ENCODE peak calls at places on chromosomes 12 and 14, in five cellular contexts. S is tibial nerve, M is dorsolateral prefrontal cortex, X is prostate gland, A is epithelial cell of prostate. R is an unnamed sample.

GRCh38 chr12:131137836-131138637 is 184.3 kb downstream of the ADGRD1 start:
- DNase-seq in S (no peak), M (no peak), X (no peak), A (no peak), R (no peak)

GRCh38 chr12:94167071-94167806 is 18.9 kb downstream of the PLXNC1 start:
- DNase-seq in S (no peak), M (no peak), X (no peak), A (no peak), R (no peak)

GRCh38 chr12:131911251-131911650 is 16.8 kb downstream of the ULK1 start:
- DNase-seq in S (no peak), M (no peak), X (no peak), A (no peak), R (no peak)

GRCh38 chr14:85221832-85222231 is 308.1 kb upstream of the FLRT2 start:
- DNase-seq in S (no peak), M (no peak), X (no peak), A (no peak), R (no peak)

GRCh38 chr14:95440496-95440895 is 76.0 kb downstream of the SYNE3 start:
- DNase-seq in S (no peak), M (no peak), X (no peak), A (no peak), R (no peak)

GRCh38 chr14:49950275-49951250 is 57.7 kb downstream of the ARF6 start:
- DNase-seq in S (no peak), M (no peak), X (peak), A (peak), R (peak)

GRCh38 chr14:82724296-82724695 is 1190.6 kb upstream of the SEL1L start:
- DNase-seq in S (no peak), M (no peak), X (no peak), A (no peak), R (no peak)

GRCh38 chr12:26126340-26127284 is 1.8 kb upstream of the BHLHE41 start:
- DNase-seq in S (peak), M (peak), X (peak), A (no peak), R (no peak)

GRCh38 chr12:12466157-12466556 is 96.5 kb downstream of the DUSP16 start:
- DNase-seq in S (no peak), M (no peak), X (no peak), A (no peak), R (peak)

GRCh38 chr14:24952851-24953666 is 96.9 kb downstream of the STXBP6 start:
- DNase-seq in S (no peak), M (peak), X (no peak), A (no peak), R (no peak)

GRCh38 chr12:29751676-29752075 is 32.1 kb downstream of the TMTC1 start:
- DNase-seq in S (no peak), M (no peak), X (no peak), A (no peak), R (no peak)

GRCh38 chr12:31629756-31630732 is 29.4 kb upstream of the ETFBKMT start:
- DNase-seq in S (no peak), M (no peak), X (no peak), A (no peak), R (no peak)

GRCh38 chr12:13097526-13097925 is 5.9 kb downstream of the GSG1 start:
- DNase-seq in S (no peak), M (no peak), X (no peak), A (no peak), R (no peak)

GRCh38 chr12:3263282-3263681 is 186.1 kb downstream of the TSPAN9 start:
- DNase-seq in S (no peak), M (no peak), X (no peak), A (no peak), R (no peak)

GRCh38 chr12:2384029-2384386 is 331.2 kb downstream of the CACNA1C start:
- DNase-seq in S (peak), M (no peak), X (no peak), A (no peak), R (no peak)

GRCh38 chr14:87888136-87888999 is 104.6 kb downstream of the GALC start:
- DNase-seq in S (peak), M (no peak), X (no peak), A (no peak), R (peak)

GRCh38 chr14:103056322-103057027 is 874 bp downstream of the CDC42BPB start:
- DNase-seq in S (peak), M (no peak), X (no peak), A (no peak), R (no peak)

GRCh38 chr12:132689227-132689626 is 1.8 kb downstream of the PXMP2 start:
- DNase-seq in S (no peak), M (no peak), X (no peak), A (no peak), R (no peak)

GRCh38 chr12:22289250-22289649 is 45.3 kb downstream of the ST8SIA1 start:
- DNase-seq in S (no peak), M (no peak), X (no peak), A (no peak), R (no peak)

GRCh38 chr14:65243766-65244442 is 141.6 kb upstream of the MAX start:
- DNase-seq in S (no peak), M (no peak), X (no peak), A (no peak), R (no peak)

GRCh38 chr14:104707629-104708595 is 16.1 kb upstream of the ADSS1 start:
- DNase-seq in S (no peak), M (no peak), X (no peak), A (no peak), R (no peak)

GRCh38 chr14:71659165-71659564 is 273.1 kb upstream of the RGS6 start:
- DNase-seq in S (no peak), M (no peak), X (no peak), A (no peak), R (peak)

GRCh38 chr12:121530600-121531355 is 50.0 kb downstream of the KDM2B start:
- DNase-seq in S (peak), M (no peak), X (no peak), A (peak), R (peak)

GRCh38 chr12:121170581-121171260 is 38.0 kb downstream of the P2RX7 start:
- DNase-seq in S (no peak), M (no peak), X (no peak), A (no peak), R (no peak)

GRCh38 chr12:81963651-81964050 is 204.5 kb upstream of the PPFIA2 start:
- DNase-seq in S (no peak), M (no peak), X (no peak), A (no peak), R (no peak)

GRCh38 chr12:26044592-26044991 is 80.2 kb downstream of the BHLHE41 start:
- DNase-seq in S (no peak), M (no peak), X (no peak), A (no peak), R (no peak)

GRCh38 chr12:91215940-91216454 is 33.4 kb upstream of the DCN start:
- DNase-seq in S (peak), M (no peak), X (no peak), A (no peak), R (no peak)

GRCh38 chr12:56158926-56159461 is 835 bp downstream of the MYL6 start:
- DNase-seq in S (peak), M (peak), X (peak), A (peak), R (peak)

GRCh38 chr14:49306152-49306751 is 279.9 kb downstream of the RPS29 start:
- DNase-seq in S (no peak), M (no peak), X (no peak), A (no peak), R (no peak)

GRCh38 chr14:22394616-22395015 is 194.4 kb downstream of the DAD1 start:
- DNase-seq in S (no peak), M (no peak), X (no peak), A (no peak), R (no peak)

GRCh38 chr14:28577187-28577586 is 189.4 kb upstream of the FOXG1 start:
- DNase-seq in S (no peak), M (no peak), X (no peak), A (no peak), R (no peak)

GRCh38 chr12:102896067-102896466 is 21.0 kb downstream of the PAH start:
- DNase-seq in S (no peak), M (no peak), X (no peak), A (no peak), R (no peak)

DNA sequence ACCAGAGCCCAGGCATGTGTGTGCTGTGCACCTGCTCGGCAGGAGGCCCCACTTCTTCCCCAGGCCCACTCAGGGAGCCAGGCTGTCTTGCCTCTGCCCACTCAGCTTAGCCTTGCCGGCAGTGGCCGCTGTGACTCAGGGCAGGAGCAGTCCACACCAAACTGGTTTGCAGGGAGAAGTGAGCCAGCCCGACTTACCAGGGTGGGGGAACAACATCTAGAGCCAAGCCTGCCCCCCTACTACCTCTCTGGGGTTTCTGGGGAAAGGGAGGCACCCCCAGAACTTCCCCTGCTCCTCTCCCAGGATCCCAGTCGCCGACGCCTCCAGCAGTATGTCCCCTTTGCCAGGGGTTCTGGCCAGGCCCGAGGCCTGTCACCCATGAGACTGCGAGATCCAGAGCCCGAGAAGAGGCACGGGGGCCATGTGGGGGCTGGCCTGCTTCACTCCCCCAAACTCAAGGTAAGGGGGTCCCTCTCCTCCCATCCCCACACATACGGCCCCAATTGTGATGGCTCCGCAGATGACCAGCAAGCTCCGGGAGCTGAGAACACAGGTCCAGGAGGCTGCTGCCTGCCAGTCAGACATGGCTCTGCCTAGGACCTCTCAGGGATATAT is 3.0 kb downstream of the PLEKHG6 start:
- DNase-seq in S (no peak), M (no peak), X (no peak), A (no peak), R (no peak)
- H3K27ac ChIP-seq in S (no peak), M (no peak), X (peak), A (peak), R (no peak)

GRCh38 chr14:54693761-54694160 is 126.8 kb downstream of the SAMD4A start:
- DNase-seq in S (no peak), M (no peak), X (no peak), A (no peak), R (no peak)

GRCh38 chr14:54690887-54691286 is 124.0 kb downstream of the SAMD4A start:
- DNase-seq in S (no peak), M (no peak), X (no peak), A (no peak), R (no peak)

GRCh38 chr14:54689928-54690327 is 123.0 kb downstream of the SAMD4A start:
- DNase-seq in S (no peak), M (no peak), X (no peak), A (no peak), R (no peak)

GRCh38 chr14:54692261-54692861 is 125.4 kb downstream of the SAMD4A start:
- DNase-seq in S (no peak), M (no peak), X (no peak), A (no peak), R (no peak)

GRCh38 chr14:54691525-54692260 is 124.8 kb downstream of the SAMD4A start:
- DNase-seq in S (peak), M (peak), X (peak), A (no peak), R (peak)
- H3K27ac ChIP-seq in S (no peak), M (no peak), X (no peak), A (no peak), R (no peak)

GRCh38 chr12:124832856-124833255 is 30.8 kb downstream of the SCARB1 start:
- DNase-seq in S (no peak), M (no peak), X (no peak), A (no peak), R (no peak)
- H3K27ac ChIP-seq in S (no peak), M (peak), X (no peak), A (no peak), R (no peak)

GRCh38 chr12:27333311-27334009 is 824 bp downstream of the BMAL2 start:
- DNase-seq in S (peak), M (no peak), X (peak), A (no peak), R (no peak)
- H3K27ac ChIP-seq in S (no peak), M (peak), X (no peak), A (peak), R (no peak)

GRCh38 chr14:105853907-105854599 is 327.7 kb downstream of the TMEM121 start:
- DNase-seq in S (no peak), M (peak), X (no peak), A (no peak), R (no peak)

GRCh38 chr14:105854600-105855245 is 328.3 kb downstream of the TMEM121 start:
- DNase-seq in S (no peak), M (peak), X (no peak), A (no peak), R (no peak)

GRCh38 chr14:105855893-105856675 is 329.7 kb downstream of the TMEM121 start:
- DNase-seq in S (no peak), M (peak), X (no peak), A (no peak), R (no peak)

GRCh38 chr14:105856676-105857222 is 330.4 kb downstream of the TMEM121 start:
- DNase-seq in S (no peak), M (peak), X (no peak), A (no peak), R (no peak)

GRCh38 chr14:105855246-105855892 is 329.0 kb downstream of the TMEM121 start:
- DNase-seq in S (no peak), M (peak), X (no peak), A (no peak), R (no peak)
- H3K27ac ChIP-seq in S (no peak), M (no peak), X (no peak), A (no peak), R (peak)

GRCh38 chr14:100067971-100068959 is 3.0 kb downstream of the EVL start:
- DNase-seq in S (no peak), M (no peak), X (no peak), A (peak), R (peak)
- H3K27ac ChIP-seq in S (peak), M (peak), X (no peak), A (peak), R (peak)

DNA sequence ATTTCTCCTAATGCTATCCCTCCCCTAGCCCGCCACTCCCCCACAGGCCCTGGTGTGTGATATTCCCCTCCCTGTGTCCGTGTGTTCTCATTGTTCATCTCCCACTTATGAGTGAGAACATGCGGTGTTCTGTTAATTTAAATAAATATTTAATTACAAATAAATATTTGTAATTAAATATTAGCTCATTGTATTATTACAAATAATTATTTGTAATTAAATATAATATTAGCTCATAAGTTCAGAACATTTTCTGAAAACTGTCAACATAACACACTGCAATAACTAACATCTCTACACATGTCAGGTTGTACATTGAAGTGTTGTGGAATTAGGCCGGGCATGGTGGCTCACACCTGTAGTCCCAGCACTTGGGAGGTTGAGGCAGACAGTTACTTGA is 5.4 kb downstream of the RAB3IP start:
- DNase-seq in S (no peak), M (no peak), X (no peak), A (no peak), R (no peak)
- H3K27ac ChIP-seq in S (no peak), M (no peak), X (no peak), A (no peak), R (no peak)

GRCh38 chr12:76685246-76685678 is 78.7 kb upstream of the ZDHHC17 start:
- DNase-seq in S (no peak), M (peak), X (no peak), A (no peak), R (no peak)
- H3K27ac ChIP-seq in S (no peak), M (peak), X (no peak), A (no peak), R (no peak)

R was measured in CD4-positive, CD25-positive, alpha-beta regulatory T cell.